ENCODE peak calls at places on chromosomes 5 and 9, in four cellular contexts. One of them, this sample, is unnamed.

GRCh38 chr5:138339464-138339863 is 1.4 kb downstream of the FAM53C start:
- DNase-seq in activated CD4-positive, alpha-beta T cell treated with anti-CD3 and anti-CD28 coated beads, Interleukin-2, amount 50 U/mL, for 48 hours: no peak
- DNase-seq in GM06990: no peak
- DNase-seq in SW480: no peak
- DNase-seq in this sample: no peak

GRCh38 chr5:111863801-111864200 is 106.8 kb upstream of the NREP start:
- DNase-seq in GM06990: no peak
- DNase-seq in activated CD4-positive, alpha-beta T cell treated with anti-CD3 and anti-CD28 coated beads, Interleukin-2, amount 50 U/mL, for 48 hours: no peak
- DNase-seq in SW480: no peak
- DNase-seq in this sample: no peak

GRCh38 chr5:134133213-134133994 is 18.9 kb downstream of the TCF7 start:
- DNase-seq in activated CD4-positive, alpha-beta T cell treated with anti-CD3 and anti-CD28 coated beads, Interleukin-2, amount 50 U/mL, for 48 hours: peak; percentile 5
- DNase-seq in GM06990: no peak
- DNase-seq in SW480: no peak
- DNase-seq in this sample: no peak

GRCh38 chr9:5549671-5550650 is 39.6 kb downstream of the PDCD1LG2 start:
- DNase-seq in activated CD4-positive, alpha-beta T cell treated with anti-CD3 and anti-CD28 coated beads, Interleukin-2, amount 50 U/mL, for 48 hours: no peak
- DNase-seq in GM06990: no peak
- DNase-seq in SW480: no peak
- DNase-seq in this sample: no peak

GRCh38 chr5:37860206-37860605 is 20.4 kb upstream of the GDNF start:
- DNase-seq in GM06990: no peak
- DNase-seq in activated CD4-positive, alpha-beta T cell treated with anti-CD3 and anti-CD28 coated beads, Interleukin-2, amount 50 U/mL, for 48 hours: no peak
- DNase-seq in SW480: no peak
- DNase-seq in this sample: no peak

GRCh38 chr5:158976035-158976434 is 123.7 kb downstream of the EBF1 start:
- DNase-seq in SW480: peak; percentile 34
- DNase-seq in GM06990: no peak
- DNase-seq in activated CD4-positive, alpha-beta T cell treated with anti-CD3 and anti-CD28 coated beads, Interleukin-2, amount 50 U/mL, for 48 hours: no peak
- DNase-seq in this sample: no peak

GRCh38 chr5:1054799-1055775 is 46.5 kb downstream of the NKD2 start:
- DNase-seq in SW480: no peak
- DNase-seq in activated CD4-positive, alpha-beta T cell treated with anti-CD3 and anti-CD28 coated beads, Interleukin-2, amount 50 U/mL, for 48 hours: no peak
- DNase-seq in GM06990: no peak
- DNase-seq in this sample: no peak

GRCh38 chr5:6722015-6722414 is 8.8 kb downstream of the TENT4A start:
- DNase-seq in SW480: no peak
- DNase-seq in GM06990: peak; percentile 48
- DNase-seq in activated CD4-positive, alpha-beta T cell treated with anti-CD3 and anti-CD28 coated beads, Interleukin-2, amount 50 U/mL, for 48 hours: no peak
- DNase-seq in this sample: peak; percentile 35

GRCh38 chr5:99795026-99795425 is 740.1 kb upstream of the FAM174A start:
- DNase-seq in activated CD4-positive, alpha-beta T cell treated with anti-CD3 and anti-CD28 coated beads, Interleukin-2, amount 50 U/mL, for 48 hours: no peak
- DNase-seq in SW480: no peak
- DNase-seq in GM06990: no peak
- DNase-seq in this sample: no peak

GRCh38 chr9:133835273-133835901 is 97.2 kb upstream of the SARDH start:
- DNase-seq in activated CD4-positive, alpha-beta T cell treated with anti-CD3 and anti-CD28 coated beads, Interleukin-2, amount 50 U/mL, for 48 hours: no peak
- DNase-seq in GM06990: no peak
- DNase-seq in SW480: no peak
- DNase-seq in this sample: no peak

GRCh38 chr9:129687391-129687790 is 21.9 kb downstream of the PRRX2 start:
- DNase-seq in activated CD4-positive, alpha-beta T cell treated with anti-CD3 and anti-CD28 coated beads, Interleukin-2, amount 50 U/mL, for 48 hours: no peak
- DNase-seq in GM06990: no peak
- DNase-seq in SW480: no peak
- DNase-seq in this sample: no peak

GRCh38 chr5:28766565-28767158 is 1728.3 kb upstream of the CDH9 start:
- DNase-seq in SW480: peak; percentile 54
- DNase-seq in GM06990: no peak
- DNase-seq in activated CD4-positive, alpha-beta T cell treated with anti-CD3 and anti-CD28 coated beads, Interleukin-2, amount 50 U/mL, for 48 hours: no peak
- DNase-seq in this sample: no peak

GRCh38 chr9:122777935-122778671 is 10.6 kb upstream of the OR5C1 start:
- DNase-seq in GM06990: no peak
- DNase-seq in SW480: peak; percentile 21
- DNase-seq in activated CD4-positive, alpha-beta T cell treated with anti-CD3 and anti-CD28 coated beads, Interleukin-2, amount 50 U/mL, for 48 hours: no peak
- DNase-seq in this sample: peak; percentile 8

GRCh38 chr5:173743641-173744343 is 127.3 kb upstream of the BOD1 start:
- DNase-seq in activated CD4-positive, alpha-beta T cell treated with anti-CD3 and anti-CD28 coated beads, Interleukin-2, amount 50 U/mL, for 48 hours: no peak
- DNase-seq in SW480: no peak
- DNase-seq in GM06990: peak; percentile 66
- DNase-seq in this sample: peak; percentile 46

GRCh38 chr9:129026442-129027223 is 1.5 kb downstream of the SH3GLB2 start:
- DNase-seq in GM06990: no peak
- DNase-seq in activated CD4-positive, alpha-beta T cell treated with anti-CD3 and anti-CD28 coated beads, Interleukin-2, amount 50 U/mL, for 48 hours: no peak
- DNase-seq in SW480: no peak
- DNase-seq in this sample: no peak

GRCh38 chr9:35669331-35670145 is 4.2 kb upstream of the CA9 start:
- DNase-seq in SW480: peak; percentile 87
- DNase-seq in activated CD4-positive, alpha-beta T cell treated with anti-CD3 and anti-CD28 coated beads, Interleukin-2, amount 50 U/mL, for 48 hours: no peak
- DNase-seq in GM06990: no peak
- DNase-seq in this sample: no peak

GRCh38 chr5:68151812-68152211 is 63.7 kb upstream of the PIK3R1 start:
- DNase-seq in GM06990: no peak
- DNase-seq in activated CD4-positive, alpha-beta T cell treated with anti-CD3 and anti-CD28 coated beads, Interleukin-2, amount 50 U/mL, for 48 hours: no peak
- DNase-seq in SW480: no peak
- DNase-seq in this sample: no peak

GRCh38 chr9:89168901-89169813 is 9.5 kb downstream of the SHC3 start:
- DNase-seq in GM06990: no peak
- DNase-seq in activated CD4-positive, alpha-beta T cell treated with anti-CD3 and anti-CD28 coated beads, Interleukin-2, amount 50 U/mL, for 48 hours: no peak
- DNase-seq in SW480: no peak
- DNase-seq in this sample: no peak

GRCh38 chr9:89078860-89079259 is 87.6 kb downstream of the S1PR3 start:
- DNase-seq in GM06990: no peak
- DNase-seq in activated CD4-positive, alpha-beta T cell treated with anti-CD3 and anti-CD28 coated beads, Interleukin-2, amount 50 U/mL, for 48 hours: no peak
- DNase-seq in SW480: no peak
- DNase-seq in this sample: no peak

GRCh38 chr5:143733635-143734341 is 78.2 kb upstream of the HMHB1 start:
- DNase-seq in GM06990: no peak
- DNase-seq in SW480: no peak
- DNase-seq in activated CD4-positive, alpha-beta T cell treated with anti-CD3 and anti-CD28 coated beads, Interleukin-2, amount 50 U/mL, for 48 hours: no peak
- DNase-seq in this sample: no peak

GRCh38 chr9:86126998-86127972 is 27.9 kb upstream of the GOLM1 start:
- DNase-seq in GM06990: no peak
- DNase-seq in activated CD4-positive, alpha-beta T cell treated with anti-CD3 and anti-CD28 coated beads, Interleukin-2, amount 50 U/mL, for 48 hours: no peak
- DNase-seq in SW480: peak; percentile 99
- DNase-seq in this sample: no peak

GRCh38 chr5:105659396-105659795 is 2011.3 kb downstream of the EFNA5 start:
- DNase-seq in GM06990: no peak
- DNase-seq in SW480: no peak
- DNase-seq in activated CD4-positive, alpha-beta T cell treated with anti-CD3 and anti-CD28 coated beads, Interleukin-2, amount 50 U/mL, for 48 hours: no peak
- DNase-seq in this sample: no peak

GRCh38 chr5:147303976-147304375 is 69.2 kb downstream of the STK32A start:
- DNase-seq in SW480: no peak
- DNase-seq in activated CD4-positive, alpha-beta T cell treated with anti-CD3 and anti-CD28 coated beads, Interleukin-2, amount 50 U/mL, for 48 hours: no peak
- DNase-seq in GM06990: no peak
- DNase-seq in this sample: no peak

GRCh38 chr5:142421625-142422397 is 97.0 kb upstream of the SPRY4 start:
- DNase-seq in activated CD4-positive, alpha-beta T cell treated with anti-CD3 and anti-CD28 coated beads, Interleukin-2, amount 50 U/mL, for 48 hours: no peak
- DNase-seq in GM06990: no peak
- DNase-seq in SW480: no peak
- DNase-seq in this sample: no peak

GRCh38 chr5:10421841-10422691 is 19.6 kb upstream of the ROPN1L start:
- DNase-seq in activated CD4-positive, alpha-beta T cell treated with anti-CD3 and anti-CD28 coated beads, Interleukin-2, amount 50 U/mL, for 48 hours: no peak
- DNase-seq in GM06990: no peak
- DNase-seq in SW480: no peak
- DNase-seq in this sample: no peak

GRCh38 chr5:178555771-178556211 is 34.4 kb downstream of the COL23A1 start:
- DNase-seq in GM06990: no peak
- DNase-seq in activated CD4-positive, alpha-beta T cell treated with anti-CD3 and anti-CD28 coated beads, Interleukin-2, amount 50 U/mL, for 48 hours: no peak
- DNase-seq in SW480: no peak
- DNase-seq in this sample: no peak

GRCh38 chr5:84706678-84707641 is 322.3 kb upstream of the EDIL3 start:
- DNase-seq in GM06990: no peak
- DNase-seq in SW480: no peak
- DNase-seq in activated CD4-positive, alpha-beta T cell treated with anti-CD3 and anti-CD28 coated beads, Interleukin-2, amount 50 U/mL, for 48 hours: no peak
- DNase-seq in this sample: no peak

GRCh38 chr5:112250551-112250950 is 168.5 kb downstream of the EPB41L4A start:
- DNase-seq in GM06990: no peak
- DNase-seq in activated CD4-positive, alpha-beta T cell treated with anti-CD3 and anti-CD28 coated beads, Interleukin-2, amount 50 U/mL, for 48 hours: no peak
- DNase-seq in SW480: no peak
- DNase-seq in this sample: no peak

GRCh38 chr9:95316274-95316673 is 1.2 kb downstream of the FANCC start:
- DNase-seq in GM06990: no peak
- DNase-seq in SW480: peak; percentile 31
- DNase-seq in activated CD4-positive, alpha-beta T cell treated with anti-CD3 and anti-CD28 coated beads, Interleukin-2, amount 50 U/mL, for 48 hours: no peak
- DNase-seq in this sample: no peak

GRCh38 chr5:80701597-80701996 is 46.8 kb upstream of the DHFR start:
- DNase-seq in activated CD4-positive, alpha-beta T cell treated with anti-CD3 and anti-CD28 coated beads, Interleukin-2, amount 50 U/mL, for 48 hours: no peak
- DNase-seq in SW480: no peak
- DNase-seq in GM06990: no peak
- DNase-seq in this sample: no peak

GRCh38 chr9:3571500-3571899 is 45.7 kb upstream of the RFX3 start:
- DNase-seq in GM06990: no peak
- DNase-seq in activated CD4-positive, alpha-beta T cell treated with anti-CD3 and anti-CD28 coated beads, Interleukin-2, amount 50 U/mL, for 48 hours: no peak
- DNase-seq in SW480: no peak
- DNase-seq in this sample: no peak

GRCh38 chr9:78132688-78133033 is 101.0 kb upstream of the GNAQ start:
- DNase-seq in activated CD4-positive, alpha-beta T cell treated with anti-CD3 and anti-CD28 coated beads, Interleukin-2, amount 50 U/mL, for 48 hours: no peak
- DNase-seq in GM06990: no peak
- DNase-seq in SW480: no peak
- DNase-seq in this sample: no peak

GRCh38 chr9:96344458-96345180 is 38.9 kb downstream of the SLC35D2 start:
- DNase-seq in GM06990: no peak
- DNase-seq in SW480: peak; percentile 98
- DNase-seq in activated CD4-positive, alpha-beta T cell treated with anti-CD3 and anti-CD28 coated beads, Interleukin-2, amount 50 U/mL, for 48 hours: no peak
- DNase-seq in this sample: no peak